ENCODE peak calls at places on chromosomes 12 and 14, in four cellular contexts. One of them, this sample, is unnamed.

GRCh38 chr14:75282166-75282547 is 3.5 kb downstream of the FOS start:
- DNase-seq in left lung: no peak
- DNase-seq in amygdala: no peak
- DNase-seq in Calu3: no peak
- DNase-seq in this sample: no peak

GRCh38 chr14:56813143-56813551 is 2.9 kb upstream of the OTX2 start:
- DNase-seq in amygdala: no peak
- DNase-seq in Calu3: no peak
- DNase-seq in left lung: no peak
- DNase-seq in this sample: no peak

GRCh38 chr14:100212476-100213333 is 26.2 kb upstream of the YY1 start:
- DNase-seq in amygdala: no peak
- DNase-seq in left lung: peak; percentile 29
- DNase-seq in Calu3: no peak
- DNase-seq in this sample: no peak

GRCh38 chr14:102370305-102370809 is 7.6 kb downstream of the TECPR2 start:
- DNase-seq in amygdala: no peak
- DNase-seq in Calu3: no peak
- DNase-seq in left lung: peak; percentile 36
- DNase-seq in this sample: no peak

GRCh38 chr12:53123578-53124351 is 20.5 kb downstream of the SOAT2 start:
- DNase-seq in amygdala: no peak
- DNase-seq in left lung: no peak
- DNase-seq in Calu3: no peak
- DNase-seq in this sample: no peak

GRCh38 chr12:76927170-76927784 is 48.5 kb upstream of the CSRP2 start:
- DNase-seq in Calu3: peak; percentile 43
- DNase-seq in left lung: no peak
- DNase-seq in amygdala: no peak
- DNase-seq in this sample: no peak

GRCh38 chr14:55138091-55138490 is 9.0 kb downstream of the LGALS3 start:
- DNase-seq in amygdala: no peak
- DNase-seq in left lung: no peak
- DNase-seq in Calu3: peak; percentile 62
- DNase-seq in this sample: no peak

GRCh38 chr14:106511411-106512198 is 985.2 kb downstream of the TMEM121 start:
- DNase-seq in amygdala: no peak
- DNase-seq in left lung: no peak
- DNase-seq in Calu3: no peak
- DNase-seq in this sample: no peak

GRCh38 chr14:106513302-106513701 is 986.9 kb downstream of the TMEM121 start:
- DNase-seq in amygdala: no peak
- DNase-seq in Calu3: no peak
- DNase-seq in left lung: no peak
- DNase-seq in this sample: no peak